ENCODE peak calls at places on chromosome 7, in eight cellular contexts. One of them, this sample, is unnamed.
A peak's percentile ranks its signal among the peaks of the same experiment; 100 is the strongest.

GRCh38 chr7:99380032-99380822 is 5.7 kb downstream of the ARPC1B start:
- DNase-seq in fibroblast of mammary gland: peak; percentile 88
- DNase-seq in fibroblast of the aortic adventitia: peak; percentile 65
- DNase-seq in IMR-90: peak; percentile 44
- DNase-seq in fibroblast of lung: peak; percentile 25
- DNase-seq in OCI-LY7: peak; percentile 82
- DNase-seq in astrocyte of the spinal cord: peak; percentile 22
- DNase-seq in BJ: no peak
- DNase-seq in this sample: peak; percentile 73

GRCh38 chr7:104976966-104977636 is 36.9 kb upstream of the KMT2E start:
- DNase-seq in BJ: no peak
- DNase-seq in IMR-90: no peak
- DNase-seq in fibroblast of the aortic adventitia: peak; percentile 34
- DNase-seq in fibroblast of lung: no peak
- DNase-seq in astrocyte of the spinal cord: no peak
- DNase-seq in OCI-LY7: no peak
- DNase-seq in fibroblast of mammary gland: peak; percentile 51
- DNase-seq in this sample: no peak

GRCh38 chr7:83270407-83270806 is 107.7 kb upstream of the PCLO start:
- DNase-seq in OCI-LY7: no peak
- DNase-seq in IMR-90: no peak
- DNase-seq in fibroblast of lung: no peak
- DNase-seq in astrocyte of the spinal cord: no peak
- DNase-seq in fibroblast of the aortic adventitia: no peak
- DNase-seq in fibroblast of mammary gland: no peak
- DNase-seq in BJ: no peak
- DNase-seq in this sample: no peak

GRCh38 chr7:43112088-43112940 is at the start of gene HECW1:
- DNase-seq in OCI-LY7: no peak
- DNase-seq in fibroblast of mammary gland: no peak
- DNase-seq in astrocyte of the spinal cord: no peak
- DNase-seq in fibroblast of the aortic adventitia: no peak
- DNase-seq in BJ: no peak
- DNase-seq in fibroblast of lung: no peak
- DNase-seq in IMR-90: no peak
- DNase-seq in this sample: no peak

GRCh38 chr7:2820508-2820934 is 23.6 kb downstream of the GNA12 start:
- DNase-seq in fibroblast of the aortic adventitia: peak; percentile 98
- DNase-seq in IMR-90: peak; percentile 97
- DNase-seq in fibroblast of lung: peak; percentile 98
- DNase-seq in fibroblast of mammary gland: peak; percentile 98
- DNase-seq in astrocyte of the spinal cord: peak; percentile 93
- DNase-seq in BJ: peak; percentile 77
- DNase-seq in OCI-LY7: no peak
- DNase-seq in this sample: peak; percentile 98

GRCh38 chr7:157404845-157405481 is 68.2 kb downstream of the DNAJB6 start:
- DNase-seq in BJ: peak; percentile 90
- DNase-seq in fibroblast of lung: peak; percentile 76
- DNase-seq in astrocyte of the spinal cord: peak; percentile 77
- DNase-seq in fibroblast of mammary gland: peak; percentile 89
- DNase-seq in IMR-90: peak; percentile 94
- DNase-seq in fibroblast of the aortic adventitia: peak; percentile 91
- DNase-seq in OCI-LY7: no peak
- DNase-seq in this sample: peak; percentile 98

GRCh38 chr7:127900116-127900515 is 131.1 kb downstream of the LRRC4 start:
- DNase-seq in fibroblast of mammary gland: no peak
- DNase-seq in astrocyte of the spinal cord: no peak
- DNase-seq in OCI-LY7: no peak
- DNase-seq in BJ: no peak
- DNase-seq in fibroblast of lung: no peak
- DNase-seq in fibroblast of the aortic adventitia: no peak
- DNase-seq in IMR-90: no peak
- DNase-seq in this sample: no peak

GRCh38 chr7:32496052-32496813 is 944 bp downstream of the AVL9 start:
- DNase-seq in fibroblast of mammary gland: no peak
- DNase-seq in astrocyte of the spinal cord: no peak
- DNase-seq in fibroblast of the aortic adventitia: peak; percentile 20
- DNase-seq in fibroblast of lung: peak; percentile 8
- DNase-seq in OCI-LY7: no peak
- DNase-seq in IMR-90: no peak
- DNase-seq in BJ: no peak
- DNase-seq in this sample: no peak

GRCh38 chr7:5557920-5558401 is 134.3 kb upstream of the TNRC18 start:
- DNase-seq in fibroblast of lung: peak; percentile 25
- DNase-seq in fibroblast of mammary gland: no peak
- DNase-seq in fibroblast of the aortic adventitia: peak; percentile 59
- DNase-seq in OCI-LY7: peak; percentile 57
- DNase-seq in astrocyte of the spinal cord: no peak
- DNase-seq in BJ: no peak
- DNase-seq in IMR-90: peak; percentile 11
- DNase-seq in this sample: no peak

GRCh38 chr7:19373334-19373733 is 228.1 kb upstream of the FERD3L start:
- DNase-seq in fibroblast of the aortic adventitia: no peak
- DNase-seq in astrocyte of the spinal cord: no peak
- DNase-seq in BJ: no peak
- DNase-seq in OCI-LY7: no peak
- DNase-seq in fibroblast of lung: no peak
- DNase-seq in fibroblast of mammary gland: no peak
- DNase-seq in IMR-90: no peak
- DNase-seq in this sample: no peak

GRCh38 chr7:100472121-100472851 is 6.7 kb downstream of the TSC22D4 start:
- DNase-seq in IMR-90: no peak
- DNase-seq in BJ: no peak
- DNase-seq in fibroblast of lung: no peak
- DNase-seq in OCI-LY7: no peak
- DNase-seq in fibroblast of the aortic adventitia: no peak
- DNase-seq in astrocyte of the spinal cord: no peak
- DNase-seq in fibroblast of mammary gland: no peak
- DNase-seq in this sample: no peak

GRCh38 chr7:157559596-157560257 is 222.9 kb downstream of the DNAJB6 start:
- DNase-seq in fibroblast of lung: no peak
- DNase-seq in fibroblast of mammary gland: no peak
- DNase-seq in astrocyte of the spinal cord: no peak
- DNase-seq in OCI-LY7: no peak
- DNase-seq in fibroblast of the aortic adventitia: no peak
- DNase-seq in BJ: no peak
- DNase-seq in IMR-90: no peak
- DNase-seq in this sample: no peak

GRCh38 chr7:103660455-103661371 is 214.7 kb upstream of the SLC26A5 start:
- DNase-seq in fibroblast of the aortic adventitia: no peak
- DNase-seq in BJ: no peak
- DNase-seq in IMR-90: peak; percentile 75
- DNase-seq in OCI-LY7: no peak
- DNase-seq in astrocyte of the spinal cord: peak; percentile 17
- DNase-seq in fibroblast of mammary gland: peak; percentile 69
- DNase-seq in fibroblast of lung: peak; percentile 43
- DNase-seq in this sample: peak; percentile 34

GRCh38 chr7:114156178-114156577 is 237.4 kb upstream of the PPP1R3A start:
- DNase-seq in OCI-LY7: no peak
- DNase-seq in fibroblast of lung: no peak
- DNase-seq in astrocyte of the spinal cord: no peak
- DNase-seq in BJ: no peak
- DNase-seq in fibroblast of mammary gland: no peak
- DNase-seq in fibroblast of the aortic adventitia: no peak
- DNase-seq in IMR-90: no peak
- DNase-seq in this sample: no peak

GRCh38 chr7:120725376-120726039 is 132.4 kb downstream of the TSPAN12 start:
- DNase-seq in fibroblast of lung: peak; percentile 69
- DNase-seq in astrocyte of the spinal cord: peak; percentile 60
- DNase-seq in IMR-90: peak; percentile 45
- DNase-seq in fibroblast of mammary gland: peak; percentile 63
- DNase-seq in OCI-LY7: peak; percentile 37
- DNase-seq in BJ: no peak
- DNase-seq in fibroblast of the aortic adventitia: peak; percentile 78
- DNase-seq in this sample: peak; percentile 62

GRCh38 chr7:54426406-54426805 is 115.8 kb upstream of the VSTM2A start:
- DNase-seq in fibroblast of the aortic adventitia: no peak
- DNase-seq in OCI-LY7: no peak
- DNase-seq in IMR-90: no peak
- DNase-seq in fibroblast of mammary gland: no peak
- DNase-seq in BJ: no peak
- DNase-seq in astrocyte of the spinal cord: no peak
- DNase-seq in fibroblast of lung: no peak
- DNase-seq in this sample: no peak

GRCh38 chr7:16268821-16269768 is 152.2 kb downstream of the CRPPA start:
- DNase-seq in astrocyte of the spinal cord: peak; percentile 40
- DNase-seq in IMR-90: peak; percentile 83
- DNase-seq in fibroblast of lung: peak; percentile 48
- DNase-seq in BJ: peak; percentile 0
- DNase-seq in fibroblast of mammary gland: peak; percentile 76
- DNase-seq in OCI-LY7: no peak
- DNase-seq in fibroblast of the aortic adventitia: peak; percentile 60
- DNase-seq in this sample: peak; percentile 47

GRCh38 chr7:137975223-137975622 is 26.7 kb downstream of the CREB3L2 start:
- DNase-seq in astrocyte of the spinal cord: peak; percentile 81
- DNase-seq in OCI-LY7: no peak
- DNase-seq in fibroblast of the aortic adventitia: peak; percentile 75
- DNase-seq in IMR-90: peak; percentile 85
- DNase-seq in fibroblast of mammary gland: peak; percentile 88
- DNase-seq in fibroblast of lung: peak; percentile 89
- DNase-seq in BJ: no peak
- DNase-seq in this sample: peak; percentile 52

GRCh38 chr7:69889338-69890080 is 291.2 kb downstream of the AUTS2 start:
- DNase-seq in OCI-LY7: peak; percentile 74
- DNase-seq in fibroblast of mammary gland: no peak
- DNase-seq in fibroblast of lung: no peak
- DNase-seq in fibroblast of the aortic adventitia: no peak
- DNase-seq in IMR-90: no peak
- DNase-seq in BJ: no peak
- DNase-seq in astrocyte of the spinal cord: no peak
- DNase-seq in this sample: no peak

GRCh38 chr7:79722217-79722616 is 268.8 kb upstream of the MAGI2 start:
- DNase-seq in BJ: no peak
- DNase-seq in OCI-LY7: no peak
- DNase-seq in fibroblast of lung: no peak
- DNase-seq in fibroblast of the aortic adventitia: no peak
- DNase-seq in fibroblast of mammary gland: no peak
- DNase-seq in IMR-90: no peak
- DNase-seq in astrocyte of the spinal cord: no peak
- DNase-seq in this sample: no peak

GRCh38 chr7:3283130-3283704 is 17.8 kb upstream of the SDK1 start:
- DNase-seq in fibroblast of mammary gland: peak; percentile 56
- DNase-seq in astrocyte of the spinal cord: no peak
- DNase-seq in fibroblast of the aortic adventitia: no peak
- DNase-seq in BJ: no peak
- DNase-seq in OCI-LY7: no peak
- DNase-seq in fibroblast of lung: no peak
- DNase-seq in IMR-90: no peak
- DNase-seq in this sample: no peak

GRCh38 chr7:72546586-72546985 is 134.4 kb upstream of the CALN1 start:
- DNase-seq in BJ: no peak
- DNase-seq in fibroblast of lung: no peak
- DNase-seq in fibroblast of the aortic adventitia: no peak
- DNase-seq in IMR-90: no peak
- DNase-seq in OCI-LY7: no peak
- DNase-seq in fibroblast of mammary gland: no peak
- DNase-seq in astrocyte of the spinal cord: no peak
- DNase-seq in this sample: no peak

DNA sequence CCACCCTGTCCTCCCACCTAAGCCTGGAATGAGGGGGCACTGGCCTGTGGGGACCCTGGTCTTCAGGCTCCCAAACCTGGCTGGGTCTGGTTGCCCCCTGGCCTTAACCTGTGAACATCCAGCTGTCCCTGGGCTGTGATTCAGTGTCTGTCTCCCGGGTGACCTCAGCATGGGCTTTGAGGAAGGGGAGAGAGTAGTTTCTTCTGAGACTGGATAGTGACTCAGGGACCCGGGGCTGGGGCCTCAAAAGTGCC is 251 bp upstream of the CLDN4 start:
- DNase-seq in fibroblast of the aortic adventitia: no peak
- DNase-seq in IMR-90: peak; percentile 28
- DNase-seq in astrocyte of the spinal cord: no peak
- DNase-seq in fibroblast of mammary gland: no peak
- DNase-seq in fibroblast of lung: no peak
- DNase-seq in BJ: no peak
- DNase-seq in OCI-LY7: no peak
- DNase-seq in this sample: no peak
- H3K4me3 ChIP-seq in fibroblast of the aortic adventitia: no peak overlapping the region
- H3K4me3 ChIP-seq in IMR-90: no peak overlapping the region
- H3K4me3 ChIP-seq in astrocyte of the spinal cord: no peak overlapping the region
- H3K4me3 ChIP-seq in fibroblast of mammary gland: no peak overlapping the region
- H3K4me3 ChIP-seq in fibroblast of lung: no peak overlapping the region
- H3K4me3 ChIP-seq in BJ: no peak overlapping the region
- H3K4me3 ChIP-seq in OCI-LY7: no peak overlapping the region
- H3K4me3 ChIP-seq in this sample: no peak overlapping the region

DNA sequence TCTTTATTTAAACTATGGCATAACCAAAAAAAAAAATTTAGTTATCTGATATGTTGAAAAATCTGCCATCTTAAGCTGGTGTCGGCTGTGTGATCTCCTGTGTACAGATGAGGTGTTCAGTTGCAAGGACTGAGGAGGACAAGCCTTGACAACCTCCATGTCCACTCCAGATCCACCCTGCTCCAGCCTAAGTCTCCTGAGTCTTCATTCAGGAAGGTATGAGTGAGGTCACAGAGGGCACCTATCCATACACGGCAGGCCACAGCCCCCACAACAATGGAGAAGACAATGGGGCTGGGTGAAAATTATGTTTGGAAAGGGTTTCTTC is 16.1 kb downstream of the TARP start:
- DNase-seq in fibroblast of lung: no peak
- DNase-seq in BJ: no peak
- DNase-seq in IMR-90: no peak
- DNase-seq in fibroblast of the aortic adventitia: no peak
- DNase-seq in OCI-LY7: no peak
- DNase-seq in astrocyte of the spinal cord: no peak
- DNase-seq in fibroblast of mammary gland: no peak
- DNase-seq in this sample: no peak
- TF ChIP-seq CTCF in fibroblast of lung: no peak
- TF ChIP-seq CTCF in BJ: no peak
- TF ChIP-seq CTCF in IMR-90: no peak
- TF ChIP-seq CTCF in fibroblast of the aortic adventitia: no peak
- TF ChIP-seq CTCF in OCI-LY7: no peak
- TF ChIP-seq CTCF in astrocyte of the spinal cord: no peak
- TF ChIP-seq CTCF in fibroblast of mammary gland: no peak
- TF ChIP-seq CTCF in this sample: no peak

DNA sequence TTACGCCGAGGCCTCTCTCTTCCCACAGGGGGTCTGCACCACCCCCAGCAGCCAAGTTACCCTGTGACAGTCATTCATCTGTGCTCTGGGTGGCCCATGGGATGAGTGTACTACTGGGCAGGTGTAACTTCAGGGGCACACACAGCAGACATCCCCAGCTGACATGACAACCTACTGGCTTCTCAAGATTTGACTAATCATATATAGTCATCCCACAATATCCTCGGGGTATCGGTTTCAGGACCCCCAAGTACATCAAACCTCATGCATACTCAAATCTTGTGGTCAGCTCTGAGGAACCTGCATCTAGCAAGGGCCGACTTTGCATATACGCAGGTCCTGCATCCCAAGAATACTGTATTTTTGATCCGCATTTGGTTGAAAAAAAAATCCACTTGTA is 336.9 kb upstream of the C7orf33 start:
- DNase-seq in BJ: no peak
- DNase-seq in fibroblast of mammary gland: no peak
- DNase-seq in astrocyte of the spinal cord: no peak
- DNase-seq in fibroblast of the aortic adventitia: no peak
- DNase-seq in IMR-90: no peak
- DNase-seq in fibroblast of lung: no peak
- DNase-seq in OCI-LY7: no peak
- DNase-seq in this sample: no peak
- H3K4me3 ChIP-seq in BJ: no peak overlapping the region
- H3K4me3 ChIP-seq in fibroblast of mammary gland: no peak overlapping the region
- H3K4me3 ChIP-seq in astrocyte of the spinal cord: no peak overlapping the region
- H3K4me3 ChIP-seq in fibroblast of the aortic adventitia: no peak overlapping the region
- H3K4me3 ChIP-seq in IMR-90: no peak overlapping the region
- H3K4me3 ChIP-seq in fibroblast of lung: no peak overlapping the region
- H3K4me3 ChIP-seq in OCI-LY7: no peak overlapping the region
- H3K4me3 ChIP-seq in this sample: no peak overlapping the region

GRCh38 chr7:52764502-52765169 is 270.8 kb upstream of the POM121L12 start:
- DNase-seq in BJ: no peak
- DNase-seq in fibroblast of the aortic adventitia: no peak
- DNase-seq in astrocyte of the spinal cord: peak; percentile 26
- DNase-seq in fibroblast of lung: no peak
- DNase-seq in OCI-LY7: no peak
- DNase-seq in IMR-90: no peak
- DNase-seq in fibroblast of mammary gland: peak; percentile 4
- DNase-seq in this sample: no peak
- TF ChIP-seq CTCF in BJ: no peak
- TF ChIP-seq CTCF in fibroblast of the aortic adventitia: no peak
- TF ChIP-seq CTCF in astrocyte of the spinal cord: no peak
- TF ChIP-seq CTCF in fibroblast of lung: no peak
- TF ChIP-seq CTCF in OCI-LY7: no peak
- TF ChIP-seq CTCF in IMR-90: no peak
- TF ChIP-seq CTCF in fibroblast of mammary gland: no peak
- TF ChIP-seq CTCF in this sample: no peak